ENCODE peak calls at places on chromosomes 2 and 18, in ten cellular contexts. M, I, F, J, E, V, C, Y, H and K are unnamed samples.
A peak's percentile ranks its signal among the peaks of the same experiment; 100 is the strongest.

GRCh38 chr2:202034249-202035088 is 814 bp downstream of the FZD7 start:
- DNase-seq in M (peak; percentile 7), I (no peak), F (no peak), J (no peak), E (no peak), V (peak; percentile 81), C (no peak), Y (peak; percentile 38), H (no peak), K (no peak)

GRCh38 chr18:63511285-63511684 is 30.9 kb upstream of the SERPINB12 start:
- DNase-seq in M (no peak), I (no peak), F (no peak), J (peak; percentile 32), E (no peak), V (peak; percentile 33), C (no peak), Y (no peak), H (peak; percentile 15), K (no peak)

GRCh38 chr2:26174691-26175181 is 1.8 kb downstream of the GAREM2 start:
- DNase-seq in M (no peak), I (no peak), F (no peak), J (no peak), E (no peak), V (peak; percentile 47), C (no peak), Y (no peak), H (no peak), K (no peak)

GRCh38 chr2:161381581-161381980 is 34.5 kb upstream of the TBR1 start:
- DNase-seq in M (no peak), I (no peak), F (no peak), J (no peak), E (no peak), V (no peak), C (no peak), Y (no peak), H (no peak), K (no peak)

GRCh38 chr2:222298311-222299150 is at the start of gene PAX3:
- DNase-seq in M (no peak), I (no peak), F (no peak), J (peak; percentile 95), E (no peak), V (peak; percentile 73), C (no peak), Y (peak; percentile 77), H (no peak), K (no peak)

GRCh38 chr2:219628986-219629901 is 1.8 kb downstream of the SLC4A3 start:
- DNase-seq in M (no peak), I (no peak), F (no peak), J (no peak), E (no peak), V (no peak), C (no peak), Y (no peak), H (no peak), K (no peak)

GRCh38 chr2:204170419-204170818 is 233.9 kb downstream of the ICOS start:
- DNase-seq in M (no peak), I (no peak), F (no peak), J (no peak), E (no peak), V (no peak), C (no peak), Y (no peak), H (no peak), K (no peak)

GRCh38 chr2:236862961-236863728 is 222.5 kb upstream of the COPS8 start:
- DNase-seq in M (no peak), I (no peak), F (no peak), J (peak; percentile 94), E (no peak), V (peak; percentile 62), C (no peak), Y (no peak), H (peak; percentile 48), K (peak; percentile 90)

GRCh38 chr2:210195066-210195852 is 24.1 kb upstream of the KANSL1L start:
- DNase-seq in M (no peak), I (no peak), F (peak; percentile 51), J (peak; percentile 47), E (no peak), V (peak; percentile 50), C (no peak), Y (no peak), H (no peak), K (no peak)

GRCh38 chr2:102455061-102455670 is 17.9 kb upstream of the SLC9A4 start:
- DNase-seq in M (no peak), I (no peak), F (no peak), J (no peak), E (no peak), V (no peak), C (no peak), Y (no peak), H (no peak), K (no peak)

GRCh38 chr2:79260848-79261247 is 101.3 kb upstream of the REG3A start:
- DNase-seq in M (no peak), I (no peak), F (no peak), J (no peak), E (no peak), V (no peak), C (no peak), Y (no peak), H (no peak), K (no peak)

GRCh38 chr2:20175267-20175666 is 49.7 kb downstream of the SDC1 start:
- DNase-seq in M (no peak), I (no peak), F (no peak), J (no peak), E (no peak), V (no peak), C (no peak), Y (no peak), H (no peak), K (no peak)